ENCODE peak calls at places on chromosomes 7 and 10, in nine cellular contexts. One of them, this sample, is unnamed.
A peak's percentile ranks its signal among the peaks of the same experiment; 100 is the strongest.

GRCh38 chr7:134885967-134886352 is 100.3 kb upstream of the AGBL3 start:
- DNase-seq in cardiac fibroblast: peak; percentile 89
- DNase-seq in left cardiac atrium: no peak
- DNase-seq in NCI-H2029: no peak
- DNase-seq in psoas muscle: no peak
- DNase-seq in GM03348: peak; percentile 76
- DNase-seq in RPMI7951: peak; percentile 78
- DNase-seq in activated CD8-positive, alpha-beta memory T cell treated with anti-CD3 and anti-CD28 coated beads, Interleukin-2, amount 50 U/mL, for 4 hours: no peak
- DNase-seq in effector memory CD4-positive, alpha-beta T cell: no peak
- DNase-seq in this sample: peak; percentile 83

GRCh38 chr7:87628780-87629569 is 777 bp downstream of the RUNDC3B start:
- DNase-seq in cardiac fibroblast: peak; percentile 3
- DNase-seq in left cardiac atrium: peak; percentile 29
- DNase-seq in NCI-H2029: peak; percentile 31
- DNase-seq in psoas muscle: peak; percentile 57
- DNase-seq in GM03348: peak; percentile 16
- DNase-seq in RPMI7951: no peak
- DNase-seq in activated CD8-positive, alpha-beta memory T cell treated with anti-CD3 and anti-CD28 coated beads, Interleukin-2, amount 50 U/mL, for 4 hours: peak; percentile 37
- DNase-seq in effector memory CD4-positive, alpha-beta T cell: peak; percentile 1
- DNase-seq in this sample: peak; percentile 57

GRCh38 chr10:86876748-86877147 is 80.7 kb downstream of the MMRN2 start:
- DNase-seq in cardiac fibroblast: peak; percentile 52
- DNase-seq in left cardiac atrium: no peak
- DNase-seq in NCI-H2029: no peak
- DNase-seq in psoas muscle: no peak
- DNase-seq in GM03348: peak; percentile 44
- DNase-seq in RPMI7951: no peak
- DNase-seq in activated CD8-positive, alpha-beta memory T cell treated with anti-CD3 and anti-CD28 coated beads, Interleukin-2, amount 50 U/mL, for 4 hours: no peak
- DNase-seq in effector memory CD4-positive, alpha-beta T cell: no peak
- DNase-seq in this sample: peak; percentile 34

GRCh38 chr10:35584946-35585345 is 20.2 kb upstream of the GJD4 start:
- DNase-seq in cardiac fibroblast: no peak
- DNase-seq in left cardiac atrium: no peak
- DNase-seq in NCI-H2029: no peak
- DNase-seq in psoas muscle: no peak
- DNase-seq in GM03348: no peak
- DNase-seq in RPMI7951: no peak
- DNase-seq in activated CD8-positive, alpha-beta memory T cell treated with anti-CD3 and anti-CD28 coated beads, Interleukin-2, amount 50 U/mL, for 4 hours: no peak
- DNase-seq in effector memory CD4-positive, alpha-beta T cell: no peak
- DNase-seq in this sample: no peak

GRCh38 chr10:78181381-78182055 is 147.9 kb downstream of the RPS24 start:
- DNase-seq in cardiac fibroblast: no peak
- DNase-seq in left cardiac atrium: no peak
- DNase-seq in NCI-H2029: no peak
- DNase-seq in psoas muscle: no peak
- DNase-seq in GM03348: no peak
- DNase-seq in RPMI7951: no peak
- DNase-seq in activated CD8-positive, alpha-beta memory T cell treated with anti-CD3 and anti-CD28 coated beads, Interleukin-2, amount 50 U/mL, for 4 hours: no peak
- DNase-seq in effector memory CD4-positive, alpha-beta T cell: no peak
- DNase-seq in this sample: peak; percentile 97

GRCh38 chr7:56115852-56116538 is at the start of gene NUPR2:
- DNase-seq in cardiac fibroblast: no peak
- DNase-seq in left cardiac atrium: no peak
- DNase-seq in NCI-H2029: no peak
- DNase-seq in psoas muscle: no peak
- DNase-seq in GM03348: no peak
- DNase-seq in RPMI7951: no peak
- DNase-seq in activated CD8-positive, alpha-beta memory T cell treated with anti-CD3 and anti-CD28 coated beads, Interleukin-2, amount 50 U/mL, for 4 hours: no peak
- DNase-seq in effector memory CD4-positive, alpha-beta T cell: no peak
- DNase-seq in this sample: peak; percentile 31

GRCh38 chr10:13709931-13710690 is 123.3 kb downstream of the PRPF18 start:
- DNase-seq in cardiac fibroblast: no peak
- DNase-seq in left cardiac atrium: no peak
- DNase-seq in NCI-H2029: no peak
- DNase-seq in psoas muscle: no peak
- DNase-seq in GM03348: peak; percentile 55
- DNase-seq in RPMI7951: no peak
- DNase-seq in activated CD8-positive, alpha-beta memory T cell treated with anti-CD3 and anti-CD28 coated beads, Interleukin-2, amount 50 U/mL, for 4 hours: no peak
- DNase-seq in effector memory CD4-positive, alpha-beta T cell: no peak
- DNase-seq in this sample: no peak

GRCh38 chr10:44253769-44254462 is 131.0 kb downstream of the CXCL12 start:
- DNase-seq in cardiac fibroblast: peak; percentile 92
- DNase-seq in left cardiac atrium: peak; percentile 81
- DNase-seq in NCI-H2029: no peak
- DNase-seq in psoas muscle: peak; percentile 77
- DNase-seq in GM03348: peak; percentile 80
- DNase-seq in RPMI7951: peak; percentile 85
- DNase-seq in activated CD8-positive, alpha-beta memory T cell treated with anti-CD3 and anti-CD28 coated beads, Interleukin-2, amount 50 U/mL, for 4 hours: no peak
- DNase-seq in effector memory CD4-positive, alpha-beta T cell: no peak
- DNase-seq in this sample: peak; percentile 8

GRCh38 chr10:113854019-113854756 is at the start of the genes DCLRE1A and NHLRC2:
- DNase-seq in cardiac fibroblast: peak; percentile 87
- DNase-seq in left cardiac atrium: peak; percentile 86
- DNase-seq in NCI-H2029: peak; percentile 31
- DNase-seq in psoas muscle: peak; percentile 88
- DNase-seq in GM03348: peak; percentile 85
- DNase-seq in RPMI7951: peak; percentile 78
- DNase-seq in activated CD8-positive, alpha-beta memory T cell treated with anti-CD3 and anti-CD28 coated beads, Interleukin-2, amount 50 U/mL, for 4 hours: peak; percentile 62
- DNase-seq in effector memory CD4-positive, alpha-beta T cell: peak; percentile 19
- DNase-seq in this sample: peak; percentile 79

GRCh38 chr7:28329616-28330373 is 82.5 kb upstream of the CREB5 start:
- DNase-seq in cardiac fibroblast: peak; percentile 31
- DNase-seq in left cardiac atrium: no peak
- DNase-seq in NCI-H2029: no peak
- DNase-seq in psoas muscle: no peak
- DNase-seq in GM03348: no peak
- DNase-seq in RPMI7951: peak; percentile 53
- DNase-seq in activated CD8-positive, alpha-beta memory T cell treated with anti-CD3 and anti-CD28 coated beads, Interleukin-2, amount 50 U/mL, for 4 hours: no peak
- DNase-seq in effector memory CD4-positive, alpha-beta T cell: no peak
- DNase-seq in this sample: no peak

GRCh38 chr7:74063223-74063641 is 20.4 kb upstream of the LIMK1 start:
- DNase-seq in cardiac fibroblast: no peak
- DNase-seq in left cardiac atrium: no peak
- DNase-seq in NCI-H2029: no peak
- DNase-seq in psoas muscle: peak; percentile 45
- DNase-seq in GM03348: no peak
- DNase-seq in RPMI7951: no peak
- DNase-seq in activated CD8-positive, alpha-beta memory T cell treated with anti-CD3 and anti-CD28 coated beads, Interleukin-2, amount 50 U/mL, for 4 hours: no peak
- DNase-seq in effector memory CD4-positive, alpha-beta T cell: no peak
- DNase-seq in this sample: no peak

GRCh38 chr7:41107330-41107937 is 595.5 kb downstream of the INHBA start:
- DNase-seq in cardiac fibroblast: no peak
- DNase-seq in left cardiac atrium: no peak
- DNase-seq in NCI-H2029: no peak
- DNase-seq in psoas muscle: no peak
- DNase-seq in GM03348: peak; percentile 14
- DNase-seq in RPMI7951: peak; percentile 94
- DNase-seq in activated CD8-positive, alpha-beta memory T cell treated with anti-CD3 and anti-CD28 coated beads, Interleukin-2, amount 50 U/mL, for 4 hours: no peak
- DNase-seq in effector memory CD4-positive, alpha-beta T cell: no peak
- DNase-seq in this sample: peak; percentile 98